ENCODE peak calls at places on chromosomes 2 and 18, in five cellular contexts. F is HepG2, Y is H1, P is HCT116, O is K562. M is an unnamed sample.

GRCh38 chr2:109013046-109013445 is 24.0 kb upstream of the EDAR start:
- DNase-seq in F (no peak), Y (no peak), P (no peak), O (no peak), M (no peak)

GRCh38 chr2:43412121-43412753 is 183.6 kb downstream of the THADA start:
- DNase-seq in F (no peak), Y (no peak), P (no peak), O (no peak), M (no peak)

GRCh38 chr2:234304945-234305344 is 191.9 kb downstream of the ARL4C start:
- DNase-seq in F (no peak), Y (peak; percentile 50), P (no peak), O (no peak), M (no peak)

GRCh38 chr2:191385416-191386160 is 140.4 kb downstream of the MYO1B start:
- DNase-seq in F (no peak), Y (no peak), P (no peak), O (no peak), M (no peak)

GRCh38 chr2:98559581-98559980 is 48.7 kb downstream of the COA5 start:
- DNase-seq in F (no peak), Y (no peak), P (no peak), O (no peak), M (no peak)

GRCh38 chr18:58989184-58989759 is 124.6 kb downstream of the ZNF532 start:
- DNase-seq in F (no peak), Y (no peak), P (no peak), O (no peak), M (no peak)

GRCh38 chr2:54680397-54681032 is 42.9 kb upstream of the EML6 start:
- DNase-seq in F (no peak), Y (no peak), P (no peak), O (no peak), M (peak; percentile 77)

GRCh38 chr2:128590309-128591021 is 271.8 kb upstream of the HS6ST1 start:
- DNase-seq in F (no peak), Y (no peak), P (no peak), O (no peak), M (no peak)

GRCh38 chr2:174846941-174847938 is 83.0 kb upstream of the CHRNA1 start:
- DNase-seq in F (no peak), Y (no peak), P (no peak), O (no peak), M (no peak)

GRCh38 chr18:56696966-56697365 is 45.8 kb downstream of the WDR7 start:
- DNase-seq in F (no peak), Y (no peak), P (no peak), O (no peak), M (no peak)

GRCh38 chr2:178301595-178302324 is 107.4 kb downstream of the OSBPL6 start:
- DNase-seq in F (no peak), Y (no peak), P (no peak), O (no peak), M (no peak)

GRCh38 chr2:68052717-68053422 is 9.9 kb downstream of the C1D start:
- DNase-seq in F (no peak), Y (no peak), P (no peak), O (no peak), M (no peak)

GRCh38 chr2:66577331-66578041 is 142.6 kb downstream of the MEIS1 start:
- DNase-seq in F (no peak), Y (no peak), P (no peak), O (no peak), M (no peak)

GRCh38 chr18:49368876-49369440 is 91.5 kb downstream of the DYM start:
- DNase-seq in F (peak; percentile 52), Y (no peak), P (no peak), O (no peak), M (no peak)

GRCh38 chr2:7071137-7071536 is 153.9 kb downstream of the RNF144A start:
- DNase-seq in F (no peak), Y (no peak), P (no peak), O (no peak), M (no peak)

GRCh38 chr2:240308111-240308651 is 127.3 kb upstream of the GPC1 start:
- DNase-seq in F (no peak), Y (no peak), P (no peak), O (no peak), M (no peak)

GRCh38 chr2:86223682-86224560 is 24.7 kb downstream of the MRPL35 start:
- DNase-seq in F (no peak), Y (no peak), P (no peak), O (no peak), M (no peak)

GRCh38 chr2:181743723-181744031 is 63.4 kb upstream of the NEUROD1 start:
- DNase-seq in F (no peak), Y (no peak), P (no peak), O (no peak), M (no peak)

GRCh38 chr2:129765326-129766158 is 213.9 kb upstream of the RAB6C start:
- DNase-seq in F (no peak), Y (no peak), P (no peak), O (no peak), M (no peak)

GRCh38 chr2:201358684-201359083 is 1.5 kb upstream of the FLACC1 start:
- DNase-seq in F (no peak), Y (no peak), P (peak; percentile 88), O (peak; percentile 22), M (no peak)
- TF ChIP-seq SRF in F (no peak), Y (no peak), P (peak; percentile 74), O (no peak), M (no peak)

DNA sequence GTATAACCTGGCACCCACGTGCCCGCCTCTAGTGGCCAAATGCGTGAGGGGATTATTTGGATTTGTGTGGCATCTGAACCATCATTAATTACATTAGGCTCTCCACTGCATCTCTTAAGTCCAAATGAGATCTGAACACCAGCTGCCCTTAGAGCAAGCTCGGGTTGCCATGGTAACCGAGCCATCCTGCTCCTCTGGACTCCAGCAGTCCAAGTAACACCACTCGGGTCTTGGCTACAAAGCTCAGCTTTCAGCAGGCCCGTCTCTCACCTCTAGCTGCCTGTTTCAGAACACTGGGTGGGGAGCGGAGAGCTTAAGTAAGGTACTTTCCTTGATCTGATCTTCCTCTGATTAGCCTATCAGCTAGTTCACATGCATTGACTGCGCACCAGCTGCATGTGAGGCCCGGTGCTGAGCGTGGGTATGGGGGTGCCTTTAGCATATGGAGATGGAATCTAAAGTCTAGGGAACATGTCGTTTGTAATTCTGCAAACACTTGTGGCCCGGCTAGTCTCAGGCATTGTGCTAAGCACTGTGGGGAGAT is 14.1 kb upstream of the CYS1 start:
- DNase-seq in F (no peak), Y (no peak), P (no peak), O (peak; percentile 39), M (no peak)
- TF ChIP-seq SRF in F (no peak), Y (no peak), P (no peak), O (no peak), M (no peak)

GRCh38 chr2:84278386-84278785 is 180.7 kb downstream of the SUCLG1 start:
- DNase-seq in F (no peak), Y (no peak), P (no peak), O (no peak), M (no peak)

GRCh38 chr2:84283496-84283895 is 175.6 kb downstream of the SUCLG1 start:
- DNase-seq in F (no peak), Y (no peak), P (no peak), O (no peak), M (no peak)

GRCh38 chr2:84276585-84277255 is 182.4 kb downstream of the SUCLG1 start:
- DNase-seq in F (no peak), Y (no peak), P (no peak), O (no peak), M (no peak)

GRCh38 chr2:84281510-84281909 is 177.6 kb downstream of the SUCLG1 start:
- DNase-seq in F (no peak), Y (no peak), P (no peak), O (no peak), M (no peak)

DNA sequence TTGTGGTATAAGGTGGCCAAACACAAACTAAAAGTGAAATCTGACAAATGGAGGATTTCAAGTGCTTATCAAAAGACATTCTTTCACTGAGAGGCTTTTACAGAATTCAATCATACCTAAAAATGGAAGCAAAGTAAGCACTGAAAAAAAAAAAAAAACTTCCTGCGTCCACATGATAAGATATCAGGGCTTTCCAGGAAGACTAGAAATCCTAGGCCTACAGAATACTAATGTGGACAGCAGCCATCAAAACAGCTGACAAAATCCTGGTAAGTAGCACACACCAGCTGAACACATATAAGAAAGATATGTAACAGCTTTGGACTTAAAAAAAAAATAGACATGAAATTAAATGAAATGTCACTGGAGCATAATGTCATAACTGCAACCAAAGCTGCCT is 178.2 kb downstream of the SUCLG1 start:
- DNase-seq in F (no peak), Y (no peak), P (no peak), O (peak; percentile 28), M (no peak)
- TF ChIP-seq SRF in F (no peak), Y (no peak), P (no peak), O (no peak), M (no peak)

GRCh38 chr2:143473206-143473605 is 344.0 kb downstream of the ARHGAP15 start:
- DNase-seq in F (no peak), Y (no peak), P (no peak), O (no peak), M (no peak)
- TF ChIP-seq SRF in F (no peak), Y (no peak), P (no peak), O (no peak), M (no peak)

GRCh38 chr2:231036131-231036530 is 1.2 kb upstream of the C2orf72 start:
- DNase-seq in F (no peak), Y (no peak), P (no peak), O (no peak), M (no peak)
- TF ChIP-seq SRF in F (no peak), Y (no peak), P (no peak), O (no peak), M (no peak)

DNA sequence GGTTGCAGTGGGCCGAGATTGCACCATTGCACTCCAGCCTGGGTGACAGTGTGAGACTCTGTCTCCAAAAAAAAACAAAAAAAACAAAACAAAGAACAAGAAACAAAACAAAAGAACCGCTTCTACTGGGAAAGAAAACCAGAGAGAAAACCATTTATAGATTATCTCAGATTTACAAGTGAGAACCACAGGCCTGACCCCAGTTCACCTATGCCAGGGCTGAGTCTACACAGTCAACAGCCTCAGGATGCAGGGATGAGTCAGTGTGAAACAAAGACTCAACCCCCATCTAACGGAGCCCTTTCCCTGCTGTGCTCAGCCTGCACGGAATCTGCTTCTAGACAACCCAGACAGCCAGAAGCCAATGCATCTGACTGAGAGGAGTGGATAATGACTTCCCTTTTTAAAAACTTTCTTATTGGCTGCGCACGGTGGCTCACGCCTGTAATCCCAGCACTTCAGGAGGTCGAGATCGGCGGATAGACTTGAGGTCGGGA is 25.5 kb upstream of the YWHAQ start:
- DNase-seq in F (peak; percentile 53), Y (no peak), P (no peak), O (peak; percentile 60), M (peak; percentile 95)
- TF ChIP-seq SRF in F (no peak), Y (no peak), P (no peak), O (no peak), M (peak; percentile 65)

DNA sequence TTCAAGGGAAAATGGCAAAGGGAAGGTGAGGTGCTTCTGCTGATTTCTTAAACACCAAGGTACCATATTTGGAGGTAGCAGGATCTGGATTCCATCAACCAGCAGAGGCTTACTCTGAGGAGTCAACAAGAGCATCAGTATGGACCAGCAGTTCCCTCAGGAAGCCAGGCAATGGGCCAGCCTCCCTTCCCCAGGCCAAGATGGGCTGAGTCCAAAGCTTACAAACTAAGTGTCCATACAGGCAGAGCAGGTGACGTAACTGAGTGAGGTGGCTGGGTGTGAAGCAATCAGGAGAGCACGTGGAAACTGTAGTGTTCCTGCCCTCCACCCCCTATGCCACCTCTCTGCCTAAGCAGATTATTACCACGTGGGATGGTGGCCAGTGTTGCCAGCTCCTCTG is 134.2 kb upstream of the HNRNPA3 start:
- DNase-seq in F (no peak), Y (no peak), P (no peak), O (no peak), M (no peak)
- TF ChIP-seq SRF in F (no peak), Y (no peak), P (no peak), O (no peak), M (no peak)